ENCODE peak calls at places on chromosomes 7 and 10, in six cellular contexts. C, A, L, M, Z and I are unnamed samples.

GRCh38 chr7:16753932-16754571 is 497 bp downstream of the TSPAN13 start:
- DNase-seq in C (peak), A (peak), L (peak), M (peak), Z (peak), I (peak)

GRCh38 chr7:35024298-35024697 is 13.0 kb downstream of the DPY19L1 start:
- DNase-seq in C (no peak), A (no peak), L (no peak), M (no peak), Z (no peak), I (no peak)

GRCh38 chr7:25014735-25015134 is 34.8 kb upstream of the OSBPL3 start:
- DNase-seq in C (no peak), A (no peak), L (peak), M (no peak), Z (peak), I (no peak)

GRCh38 chr10:71158902-71159301 is 53.5 kb upstream of the UNC5B start:
- DNase-seq in C (no peak), A (no peak), L (no peak), M (no peak), Z (no peak), I (no peak)

GRCh38 chr10:103125323-103126267 is 67.5 kb downstream of the NT5C2 start:
- DNase-seq in C (no peak), A (no peak), L (peak), M (peak), Z (peak), I (no peak)

GRCh38 chr7:41328131-41328530 is 374.8 kb downstream of the INHBA start:
- DNase-seq in C (no peak), A (no peak), L (no peak), M (no peak), Z (no peak), I (no peak)

GRCh38 chr10:50552308-50552707 is 71.4 kb downstream of the SGMS1 start:
- DNase-seq in C (no peak), A (no peak), L (peak), M (no peak), Z (peak), I (no peak)

GRCh38 chr10:122114156-122114747 is 125.3 kb downstream of the TACC2 start:
- DNase-seq in C (no peak), A (peak), L (peak), M (peak), Z (peak), I (peak)

GRCh38 chr7:120785056-120785455 is 72.9 kb downstream of the TSPAN12 start:
- DNase-seq in C (no peak), A (no peak), L (no peak), M (no peak), Z (no peak), I (no peak)

GRCh38 chr7:47125529-47125928 is 456.4 kb downstream of the TNS3 start:
- DNase-seq in C (no peak), A (no peak), L (no peak), M (no peak), Z (no peak), I (no peak)

GRCh38 chr10:62399211-62399610 is 25.0 kb downstream of the ZNF365 start:
- DNase-seq in C (no peak), A (no peak), L (peak), M (no peak), Z (no peak), I (no peak)

GRCh38 chr7:23597908-23598224 is 684 bp downstream of the CCDC126 start:
- DNase-seq in C (no peak), A (no peak), L (no peak), M (no peak), Z (no peak), I (no peak)

GRCh38 chr7:27346531-27347260 is 104.1 kb downstream of the EVX1 start:
- DNase-seq in C (no peak), A (peak), L (peak), M (peak), Z (peak), I (peak)

GRCh38 chr7:25889765-25890164 is 262.2 kb upstream of the NFE2L3 start:
- DNase-seq in C (no peak), A (no peak), L (no peak), M (no peak), Z (no peak), I (no peak)

GRCh38 chr7:41385996-41386395 is 316.9 kb downstream of the INHBA start:
- DNase-seq in C (no peak), A (no peak), L (no peak), M (no peak), Z (no peak), I (no peak)

GRCh38 chr7:93442478-93443224 is 131.9 kb downstream of the CALCR start:
- DNase-seq in C (peak), A (peak), L (peak), M (peak), Z (peak), I (peak)

GRCh38 chr10:78178940-78179339 is 145.3 kb downstream of the RPS24 start:
- DNase-seq in C (no peak), A (no peak), L (peak), M (no peak), Z (peak), I (no peak)

GRCh38 chr7:6205921-6206660 is 66.3 kb downstream of the CYTH3 start:
- DNase-seq in C (no peak), A (no peak), L (peak), M (no peak), Z (peak), I (peak)

GRCh38 chr10:22557321-22557720 is 157.1 kb downstream of the PIP4K2A start:
- DNase-seq in C (no peak), A (no peak), L (no peak), M (no peak), Z (no peak), I (no peak)

GRCh38 chr7:108109216-108109908 is 20.8 kb downstream of the LAMB4 start:
- DNase-seq in C (peak), A (peak), L (no peak), M (peak), Z (peak), I (peak)

GRCh38 chr7:10239643-10240345 is 733.9 kb upstream of the PHF14 start:
- DNase-seq in C (no peak), A (no peak), L (no peak), M (peak), Z (no peak), I (no peak)

GRCh38 chr10:99975942-99976809 is 33.6 kb downstream of the DNMBP start:
- DNase-seq in C (no peak), A (no peak), L (peak), M (peak), Z (peak), I (no peak)

GRCh38 chr7:31114593-31115343 is 62.7 kb downstream of the ADCYAP1R1 start:
- DNase-seq in C (peak), A (no peak), L (peak), M (peak), Z (peak), I (no peak)

GRCh38 chr7:135238112-135238744 is 4.6 kb downstream of the STRA8 start:
- DNase-seq in C (peak), A (no peak), L (no peak), M (no peak), Z (no peak), I (peak)

GRCh38 chr7:10644849-10645248 is 328.8 kb upstream of the PHF14 start:
- DNase-seq in C (no peak), A (no peak), L (no peak), M (no peak), Z (no peak), I (no peak)

GRCh38 chr7:152911904-152912303 is 152.4 kb downstream of the ACTR3B start:
- DNase-seq in C (no peak), A (no peak), L (no peak), M (no peak), Z (no peak), I (no peak)

GRCh38 chr10:44016589-44017482 is 368.1 kb downstream of the CXCL12 start:
- DNase-seq in C (no peak), A (no peak), L (no peak), M (no peak), Z (peak), I (no peak)

GRCh38 chr10:27723436-27723835 is 22.2 kb downstream of the MKX start:
- DNase-seq in C (no peak), A (no peak), L (peak), M (no peak), Z (no peak), I (no peak)

GRCh38 chr7:134890246-134891240 is 95.8 kb upstream of the AGBL3 start:
- DNase-seq in C (no peak), A (no peak), L (peak), M (peak), Z (peak), I (peak)

GRCh38 chr10:121927361-121927840 is 430 bp downstream of the ATE1 start:
- DNase-seq in C (peak), A (peak), L (peak), M (no peak), Z (peak), I (peak)

GRCh38 chr10:34816067-34817002 is 1.2 kb upstream of the PARD3 start:
- DNase-seq in C (peak), A (no peak), L (peak), M (peak), Z (peak), I (peak)

GRCh38 chr7:34530211-34530610 is 127.8 kb upstream of the NPSR1 start:
- DNase-seq in C (no peak), A (no peak), L (no peak), M (no peak), Z (no peak), I (no peak)

GRCh38 chr10:72375173-72375572 is 20.5 kb upstream of the DNAJB12 start:
- DNase-seq in C (no peak), A (no peak), L (no peak), M (no peak), Z (peak), I (no peak)

GRCh38 chr10:121167534-121168243 is 316.5 kb downstream of the WDR11 start:
- DNase-seq in C (no peak), A (no peak), L (no peak), M (no peak), Z (no peak), I (no peak)

GRCh38 chr10:131154306-131155025 is 157.1 kb downstream of the TCERG1L start:
- DNase-seq in C (no peak), A (no peak), L (no peak), M (no peak), Z (no peak), I (no peak)

GRCh38 chr10:91493313-91493712 is 83.2 kb downstream of the HECTD2 start:
- DNase-seq in C (peak), A (no peak), L (peak), M (peak), Z (peak), I (no peak)

GRCh38 chr10:62992145-62992721 is 140.9 kb upstream of the NRBF2 start:
- DNase-seq in C (no peak), A (no peak), L (peak), M (no peak), Z (peak), I (no peak)

GRCh38 chr7:111763221-111763791 is 201.0 kb upstream of the IMMP2L start:
- DNase-seq in C (peak), A (no peak), L (peak), M (peak), Z (peak), I (peak)

GRCh38 chr7:36710186-36710813 is 14.0 kb downstream of the AOAH start:
- DNase-seq in C (no peak), A (no peak), L (no peak), M (no peak), Z (no peak), I (no peak)

GRCh38 chr7:142385528-142386340 is 127.9 kb upstream of the PRSS58 start:
- DNase-seq in C (peak), A (peak), L (peak), M (peak), Z (peak), I (peak)
- TF ChIP-seq CTCF in C (peak), A (peak), L (peak), M (peak), Z (peak), I (peak)

DNA sequence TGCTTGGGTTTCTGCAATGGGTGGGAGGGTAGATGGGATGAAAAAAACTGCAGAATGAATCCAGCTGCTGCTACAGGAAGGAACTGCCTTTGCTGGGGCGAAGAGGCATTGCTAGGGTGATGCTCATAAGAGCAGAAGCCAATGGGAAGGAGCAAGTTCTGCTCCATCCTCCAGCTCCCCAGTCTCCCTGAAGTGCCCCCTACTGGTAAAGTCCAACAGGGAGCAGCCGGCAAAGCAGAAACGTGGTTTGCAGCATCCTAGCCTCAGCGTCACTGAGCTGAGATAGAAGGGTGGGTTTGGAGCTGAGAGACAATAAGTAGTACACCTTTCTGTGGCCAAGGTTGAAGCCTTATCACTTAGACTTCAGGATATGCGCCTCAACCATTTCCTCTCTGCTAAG is 220.5 kb downstream of the CCSER2 start:
- DNase-seq in C (peak), A (no peak), L (no peak), M (no peak), Z (no peak), I (peak)
- TF ChIP-seq CTCF in C (peak), A (no peak), L (peak), M (peak), Z (peak), I (peak)

DNA sequence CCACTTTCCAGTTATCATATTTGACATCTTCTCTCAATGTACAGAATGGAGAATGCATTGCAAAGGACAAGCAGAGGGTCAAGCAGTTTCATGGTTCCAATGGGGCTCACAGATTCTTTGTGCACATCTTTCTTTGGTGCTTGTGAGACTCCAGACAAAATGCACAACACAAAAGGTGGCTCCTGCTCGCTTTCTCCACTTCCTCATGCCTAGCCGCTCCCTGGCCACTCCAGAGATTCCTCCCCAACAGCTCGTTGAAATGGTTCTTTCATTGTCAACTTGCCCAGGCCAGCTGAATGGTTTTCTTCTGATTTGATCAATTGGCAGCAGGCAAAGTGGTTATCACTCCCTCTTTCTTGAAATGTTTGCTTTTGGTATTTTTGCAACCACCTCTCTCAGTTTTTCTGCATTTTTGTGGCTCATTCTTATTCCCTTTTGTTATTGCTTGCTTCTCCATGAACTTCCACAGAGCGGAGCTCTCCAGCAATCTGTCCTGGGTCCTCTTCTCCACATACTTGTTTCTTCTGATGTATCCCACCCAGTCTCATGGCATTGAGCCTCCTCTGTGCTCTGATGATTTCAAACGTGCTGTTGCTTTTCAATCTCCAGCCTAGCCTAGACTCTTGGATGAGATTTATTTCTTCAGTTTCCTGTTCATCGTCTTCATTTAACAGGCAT is 507.8 kb upstream of the MKI67 start:
- DNase-seq in C (no peak), A (no peak), L (no peak), M (no peak), Z (peak), I (no peak)
- TF ChIP-seq CTCF in C (no peak), A (peak), L (no peak), M (no peak), Z (no peak), I (peak)

DNA sequence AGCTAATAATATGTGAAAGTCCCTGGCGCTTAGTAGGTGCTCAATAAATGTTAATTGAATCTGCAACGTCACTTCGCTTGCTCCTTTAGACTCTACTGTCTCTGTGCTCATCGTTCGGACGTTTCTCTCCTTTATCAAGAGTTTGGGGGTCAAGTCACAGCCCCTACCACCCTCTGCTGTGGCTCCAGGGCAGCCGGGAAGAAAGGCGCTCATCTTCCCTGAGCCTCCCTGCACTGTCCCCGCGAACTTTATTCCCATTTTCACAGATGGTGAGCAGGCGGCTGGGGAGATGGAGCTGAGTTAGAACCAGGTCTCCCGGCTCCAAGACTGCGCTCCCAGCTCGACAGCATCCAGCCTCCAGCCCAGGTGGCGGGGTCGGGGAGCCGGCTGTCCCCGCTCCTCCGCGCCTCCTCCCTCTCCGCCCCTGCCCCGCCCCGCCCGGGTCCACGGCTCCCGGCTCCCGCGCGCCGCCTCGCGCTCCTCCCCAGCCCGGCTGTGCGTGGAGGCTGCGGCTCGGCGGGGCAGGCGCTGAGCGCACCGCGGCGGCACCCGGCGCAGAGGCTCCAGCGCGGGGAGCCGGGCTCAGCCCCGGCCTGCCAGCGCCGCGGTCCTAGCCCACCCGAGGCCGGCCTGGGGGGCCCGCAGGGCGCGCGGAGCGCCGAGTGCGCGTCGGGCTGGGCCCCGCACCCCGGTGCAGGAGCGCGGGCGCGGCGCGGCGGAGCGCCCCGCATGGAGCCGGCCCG is at the start of gene CLEC2L:
- DNase-seq in C (no peak), A (no peak), L (no peak), M (no peak), Z (no peak), I (peak)
- TF ChIP-seq CTCF in C (no peak), A (no peak), L (no peak), M (no peak), Z (no peak), I (no peak)

DNA sequence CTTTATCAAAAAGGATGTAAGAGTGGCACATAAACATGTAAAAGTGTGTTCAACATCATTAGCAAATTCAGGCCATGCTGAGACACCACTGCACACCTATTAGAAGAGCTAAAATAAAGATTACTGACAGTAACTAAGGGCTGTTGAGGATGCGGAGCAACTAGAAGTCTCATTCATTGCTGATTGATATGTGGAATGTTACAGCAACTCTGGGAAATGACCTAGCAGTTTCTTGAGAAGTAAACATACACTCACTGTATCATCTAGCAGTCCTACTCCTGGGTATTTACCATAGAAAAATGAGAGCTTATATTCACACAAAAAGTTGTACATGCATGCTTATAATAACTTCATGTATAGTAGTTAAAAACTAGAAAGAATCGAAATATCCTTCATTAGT is 77.3 kb downstream of the CCSER2 start:
- DNase-seq in C (no peak), A (no peak), L (no peak), M (no peak), Z (no peak), I (no peak)
- TF ChIP-seq CTCF in C (no peak), A (no peak), L (no peak), M (no peak), Z (no peak), I (no peak)

DNA sequence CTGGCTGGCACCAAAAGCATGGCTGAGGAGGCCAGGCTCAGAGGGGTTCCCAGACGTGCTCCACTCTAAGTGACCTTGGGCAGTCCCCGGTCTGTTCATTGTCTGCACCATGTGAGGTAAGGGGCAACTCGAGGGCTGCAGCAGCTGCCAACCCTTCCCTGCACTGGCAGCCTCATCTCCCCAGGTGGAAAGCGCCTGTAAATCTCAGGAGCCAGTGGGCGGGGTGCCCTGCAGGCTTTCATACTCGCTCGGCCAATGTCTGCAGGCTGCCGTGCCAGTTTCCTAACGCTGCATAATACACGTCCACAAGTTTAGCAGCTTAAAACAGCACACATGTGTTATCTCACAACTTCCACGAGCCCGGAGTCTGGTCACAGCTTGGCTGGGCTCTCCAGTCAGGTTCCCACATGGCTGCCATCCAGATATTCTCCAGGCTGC is 12.6 kb upstream of the GDF10 start:
- DNase-seq in C (no peak), A (peak), L (no peak), M (no peak), Z (no peak), I (peak)
- TF ChIP-seq CTCF in C (no peak), A (no peak), L (no peak), M (no peak), Z (no peak), I (no peak)

DNA sequence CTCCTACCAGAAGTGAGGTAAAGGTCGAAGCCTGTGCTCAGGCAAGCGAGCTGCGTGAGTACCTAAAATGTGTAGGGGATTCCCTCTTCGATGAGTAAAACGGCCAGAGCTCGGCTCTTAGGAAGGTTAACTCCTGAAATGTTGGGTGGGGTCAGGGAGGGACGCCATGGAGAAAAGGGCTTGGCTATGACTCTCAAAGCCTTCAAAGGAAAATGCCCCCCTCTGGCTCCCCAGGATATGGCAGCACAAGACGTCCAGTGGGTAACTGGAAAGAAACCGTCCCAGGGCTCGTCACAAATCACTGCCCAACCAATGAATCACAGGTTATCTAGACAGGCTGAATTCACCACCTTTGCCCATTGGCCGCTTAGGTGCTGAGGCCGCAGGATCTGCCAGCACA is 58.0 kb downstream of the CALML3 start:
- DNase-seq in C (no peak), A (no peak), L (no peak), M (no peak), Z (no peak), I (no peak)
- TF ChIP-seq CTCF in C (no peak), A (no peak), L (peak), M (peak), Z (no peak), I (peak)